ENCODE peak calls at places on chromosomes 12 and 14, in five cellular contexts. B, Q, G, U and O are unnamed samples.

GRCh38 chr12:43336962-43337555 is 214.9 kb downstream of the ADAMTS20 start:
- ATAC-seq in G (no peak), B (peak; percentile 47), Q (no peak), U (no peak), O (no peak)

GRCh38 chr14:25111061-25111601 is 61.2 kb upstream of the STXBP6 start:
- ATAC-seq in Q (no peak), U (no peak), B (peak; percentile 84), G (peak; percentile 100), O (peak; percentile 96)

GRCh38 chr12:12353276-12353675 is 3.2 kb upstream of the MANSC1 start:
- ATAC-seq in B (no peak), G (no peak), Q (no peak), U (no peak), O (no peak)

GRCh38 chr14:104953896-104954656 is 24.1 kb downstream of the AHNAK2 start:
- ATAC-seq in G (no peak), U (no peak), Q (peak; percentile 48), B (no peak), O (no peak)

GRCh38 chr14:34994668-34995067 is 11.9 kb downstream of the SRP54 start:
- ATAC-seq in Q (no peak), G (no peak), B (no peak), U (no peak), O (no peak)

GRCh38 chr14:75577724-75578098 is 709 bp upstream of the FLVCR2 start:
- ATAC-seq in B (peak; percentile 89), G (peak; percentile 94), Q (peak; percentile 93), U (peak; percentile 92), O (peak; percentile 86)

GRCh38 chr12:22562187-22563028 is 18.1 kb upstream of the C2CD5 start:
- ATAC-seq in G (no peak), B (no peak), U (no peak), Q (no peak), O (no peak)

GRCh38 chr14:95008445-95009217 is 148.7 kb downstream of the DICER1 start:
- ATAC-seq in Q (no peak), B (no peak), G (peak; percentile 70), U (no peak), O (no peak)

GRCh38 chr14:33040548-33041140 is 102.0 kb downstream of the NPAS3 start:
- ATAC-seq in B (no peak), Q (no peak), G (no peak), U (no peak), O (no peak)

GRCh38 chr12:591167-591570 is 72.1 kb downstream of the NINJ2 start:
- ATAC-seq in B (no peak), G (peak; percentile 90), U (peak; percentile 61), Q (peak; percentile 44), O (no peak)

GRCh38 chr14:75259510-75259855 is 19.1 kb upstream of the FOS start:
- ATAC-seq in G (peak; percentile 1), B (peak; percentile 6), Q (peak; percentile 55), U (peak; percentile 22), O (peak; percentile 4)

GRCh38 chr14:96135285-96135684 is 69.4 kb upstream of the BDKRB2 start:
- ATAC-seq in U (no peak), Q (no peak), G (no peak), B (peak; percentile 73), O (peak; percentile 17)

GRCh38 chr14:89429206-89430091 is 12.4 kb upstream of the FOXN3 start:
- ATAC-seq in G (peak; percentile 34), Q (no peak), B (peak; percentile 43), U (no peak), O (no peak)

GRCh38 chr12:106715582-106715981 is 58.9 kb upstream of the RIC8B start:
- ATAC-seq in B (peak; percentile 60), U (no peak), G (no peak), Q (no peak), O (no peak)

GRCh38 chr14:103618999-103619398 is 10.0 kb upstream of the KLC1 start:
- ATAC-seq in Q (no peak), U (no peak), B (no peak), G (no peak), O (no peak)

GRCh38 chr12:98297557-98297956 is 217.8 kb upstream of the TMPO start:
- ATAC-seq in U (no peak), B (no peak), G (no peak), Q (no peak), O (no peak)

GRCh38 chr12:124385219-124385969 is 90.5 kb downstream of the RFLNA start:
- ATAC-seq in G (no peak), B (no peak), U (no peak), Q (no peak), O (no peak)

GRCh38 chr12:32108829-32109228 is 2.2 kb downstream of the BICD1 start:
- ATAC-seq in B (no peak), U (no peak), G (no peak), Q (no peak), O (no peak)

GRCh38 chr14:73180385-73180805 is 44.1 kb downstream of the PSEN1 start:
- ATAC-seq in B (peak; percentile 76), G (peak; percentile 84), Q (peak; percentile 81), U (peak; percentile 40), O (peak; percentile 89)

GRCh38 chr12:8989425-8989824 is at the start of gene KLRG1:
- ATAC-seq in Q (no peak), B (no peak), U (peak; percentile 72), G (no peak), O (no peak)

GRCh38 chr14:100246136-100246535 is 7.2 kb downstream of the YY1 start:
- ATAC-seq in Q (peak; percentile 27), U (no peak), G (peak; percentile 15), B (no peak), O (no peak)

GRCh38 chr12:119842380-119842779 is 34.7 kb downstream of the CIT start:
- ATAC-seq in B (no peak), G (no peak), Q (no peak), U (no peak), O (no peak)

GRCh38 chr12:27434673-27435565 is 11.6 kb upstream of the SMCO2 start:
- ATAC-seq in Q (no peak), B (peak; percentile 79), G (peak; percentile 14), U (peak; percentile 74), O (peak; percentile 39)

GRCh38 chr12:105921872-105922669 is 216.7 kb downstream of the NUAK1 start:
- ATAC-seq in B (no peak), Q (no peak), G (peak; percentile 75), U (no peak), O (no peak)

GRCh38 chr12:27780612-27781408 is 774 bp upstream of the MANSC4 start:
- ATAC-seq in G (peak; percentile 21), B (peak; percentile 59), U (peak; percentile 30), Q (peak; percentile 31), O (peak; percentile 17)

GRCh38 chr12:103013741-103014140 is 56.3 kb downstream of the ASCL1 start:
- ATAC-seq in Q (no peak), G (no peak), B (no peak), U (no peak), O (no peak)

GRCh38 chr12:16012086-16012485 is 101.0 kb downstream of the DERA start:
- ATAC-seq in G (peak; percentile 91), Q (peak; percentile 62), U (no peak), B (peak; percentile 86), O (peak; percentile 86)